ENCODE peak calls at places on chromosomes 5 and 9, in five cellular contexts. J, P, M, L and Y are unnamed samples.

GRCh38 chr5:142749321-142749720 is 20.9 kb upstream of the ARHGAP26 start:
- DNase-seq in J (peak), P (no peak), M (no peak), L (no peak), Y (no peak)

GRCh38 chr9:88322906-88323566 is 65.2 kb upstream of the SPIN1 start:
- DNase-seq in J (peak), P (no peak), M (no peak), L (no peak), Y (peak)

GRCh38 chr5:175873090-175873454 is 1.7 kb downstream of the CPLX2 start:
- DNase-seq in J (no peak), P (peak), M (no peak), L (peak), Y (no peak)

GRCh38 chr9:15246688-15247087 is 60.3 kb downstream of the TTC39B start:
- DNase-seq in J (peak), P (no peak), M (no peak), L (no peak), Y (no peak)

GRCh38 chr5:72013741-72014703 is 93.3 kb upstream of the MAP1B start:
- DNase-seq in J (no peak), P (peak), M (no peak), L (no peak), Y (no peak)

GRCh38 chr5:79357401-79357800 is 121.5 kb downstream of the JMY start:
- DNase-seq in J (no peak), P (no peak), M (no peak), L (no peak), Y (no peak)

GRCh38 chr9:16803648-16804047 is 66.8 kb downstream of the BNC2 start:
- DNase-seq in J (no peak), P (no peak), M (no peak), L (no peak), Y (no peak)

GRCh38 chr9:26326473-26327044 is 566.0 kb downstream of the CAAP1 start:
- DNase-seq in J (peak), P (no peak), M (no peak), L (peak), Y (peak)

GRCh38 chr9:73231203-73231602 is 79.5 kb downstream of the ANXA1 start:
- DNase-seq in J (no peak), P (no peak), M (no peak), L (no peak), Y (no peak)

GRCh38 chr9:98383758-98384157 is 128.3 kb upstream of the TBC1D2 start:
- DNase-seq in J (no peak), P (no peak), M (no peak), L (no peak), Y (no peak)

GRCh38 chr9:89278997-89279739 is 31.8 kb upstream of the CKS2 start:
- DNase-seq in J (peak), P (peak), M (no peak), L (peak), Y (peak)